ENCODE peak calls at places on chromosomes 3 and 15, in eight cellular contexts. Q, X, J, M, G, I, W and V are unnamed samples. For H3K9me3 and H3K4me1, the result is how much of the 10 kb centered on the place peaks cover.

GRCh38 chr3:146128939-146129338 is 32.0 kb downstream of the PLOD2 start:
- DNase-seq in Q (no peak), X (no peak), J (no peak), M (no peak), G (no peak), I (no peak), W (no peak), V (no peak)

GRCh38 chr15:99477745-99478525 is 87.8 kb upstream of the MEF2A start:
- DNase-seq in Q (no peak), X (no peak), J (no peak), M (no peak), G (no peak), I (no peak), W (no peak), V (no peak)

GRCh38 chr3:182393151-182393550 is 400.2 kb upstream of the ATP11B start:
- DNase-seq in Q (no peak), X (no peak), J (no peak), M (no peak), G (no peak), I (no peak), W (no peak), V (no peak)

GRCh38 chr3:187286467-187287059 is 5.0 kb downstream of the MASP1 start:
- DNase-seq in Q (no peak), X (peak), J (no peak), M (no peak), G (no peak), I (no peak), W (no peak), V (no peak)

GRCh38 chr3:46700772-46701171 is 420 bp upstream of the TMIE start:
- DNase-seq in Q (no peak), X (no peak), J (no peak), M (no peak), G (peak), I (no peak), W (no peak), V (peak)

GRCh38 chr15:46297766-46298165 is 662.9 kb downstream of the SQOR start:
- DNase-seq in Q (no peak), X (no peak), J (no peak), M (no peak), G (no peak), I (no peak), W (no peak), V (no peak)

GRCh38 chr3:31364188-31364587 is 168.5 kb upstream of the STT3B start:
- DNase-seq in Q (no peak), X (no peak), J (no peak), M (no peak), G (no peak), I (no peak), W (no peak), V (no peak)

GRCh38 chr15:99320374-99321215 is 69.3 kb downstream of the LRRC28 start:
- DNase-seq in Q (no peak), X (no peak), J (no peak), M (no peak), G (no peak), I (no peak), W (no peak), V (no peak)

GRCh38 chr3:120182613-120183524 is 88.6 kb upstream of the GSK3B start:
- DNase-seq in Q (peak), X (no peak), J (no peak), M (no peak), G (no peak), I (no peak), W (no peak), V (no peak)

GRCh38 chr3:58134468-58134867 is 76.3 kb downstream of the DNASE1L3 start:
- DNase-seq in Q (no peak), X (no peak), J (no peak), M (no peak), G (no peak), I (no peak), W (no peak), V (no peak)

GRCh38 chr3:58657036-58657435 is 9.5 kb downstream of the FAM3D start:
- DNase-seq in Q (no peak), X (no peak), J (no peak), M (no peak), G (no peak), I (no peak), W (no peak), V (no peak)

GRCh38 chr3:9690451-9691450 is 12.9 kb upstream of the CPNE9 start:
- DNase-seq in Q (no peak), X (no peak), J (no peak), M (no peak), G (no peak), I (no peak), W (no peak), V (no peak)

GRCh38 chr15:46413799-46414198 is 779.0 kb downstream of the SQOR start:
- DNase-seq in Q (no peak), X (no peak), J (no peak), M (no peak), G (no peak), I (no peak), W (no peak), V (no peak)

GRCh38 chr3:43797794-43798193 is 107.1 kb downstream of the ABHD5 start:
- DNase-seq in Q (no peak), X (no peak), J (no peak), M (no peak), G (no peak), I (no peak), W (no peak), V (no peak)

GRCh38 chr15:45668386-45668785 is 33.6 kb downstream of the SQOR start:
- DNase-seq in Q (no peak), X (no peak), J (no peak), M (no peak), G (no peak), I (no peak), W (no peak), V (no peak)

GRCh38 chr3:138624518-138624917 is 15.9 kb downstream of the FAIM start:
- DNase-seq in Q (no peak), X (no peak), J (no peak), M (no peak), G (no peak), I (no peak), W (no peak), V (no peak)
- TF ChIP-seq CTCF in Q (no peak), X (no peak), J (no peak), M (no peak), G (no peak), I (no peak), W (no peak), V (no peak)

GRCh38 chr3:75782506-75782905 is 2.8 kb downstream of the ZNF717 start:
- DNase-seq in Q (no peak), X (no peak), J (no peak), M (no peak), G (no peak), I (no peak), W (no peak), V (no peak)

DNA sequence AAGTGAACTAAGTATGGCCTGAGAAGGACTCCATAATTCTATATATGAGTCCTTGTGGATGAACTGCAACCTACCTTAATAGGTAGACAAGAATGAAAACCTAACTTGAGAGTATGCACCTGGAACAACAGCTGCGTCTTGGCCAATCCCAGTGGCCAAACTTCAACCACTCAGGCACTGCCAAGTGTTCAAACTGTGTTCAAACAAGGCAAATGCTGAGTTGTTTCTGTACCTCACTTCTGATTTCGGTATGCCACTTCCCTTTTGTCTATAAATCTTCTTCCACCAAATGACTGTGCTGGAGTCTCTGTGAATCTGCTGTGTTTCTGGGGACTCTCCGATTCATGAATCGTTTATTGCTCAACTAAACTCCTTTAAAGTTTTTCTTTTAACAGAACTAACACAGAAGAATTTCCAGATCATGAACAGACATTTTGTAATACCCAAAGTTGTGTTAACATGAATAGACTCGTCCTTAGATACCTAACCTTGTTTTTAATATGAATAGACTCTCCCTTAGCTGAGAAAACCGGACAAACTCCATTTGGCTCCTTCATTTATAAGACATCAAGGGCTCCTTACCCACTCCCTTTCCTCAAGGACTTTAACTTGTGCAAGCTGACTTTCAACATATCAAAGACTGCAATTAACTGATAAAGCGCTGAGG is 4.1 kb downstream of the ZNF717 start:
- DNase-seq in Q (no peak), X (no peak), J (no peak), M (no peak), G (no peak), I (no peak), W (no peak), V (no peak)
- H3K9me3 ChIP-seq in Q (under half), X (under half), J (under half), M (under half), G (under half), I (under half), W (under half), V (under half)

DNA sequence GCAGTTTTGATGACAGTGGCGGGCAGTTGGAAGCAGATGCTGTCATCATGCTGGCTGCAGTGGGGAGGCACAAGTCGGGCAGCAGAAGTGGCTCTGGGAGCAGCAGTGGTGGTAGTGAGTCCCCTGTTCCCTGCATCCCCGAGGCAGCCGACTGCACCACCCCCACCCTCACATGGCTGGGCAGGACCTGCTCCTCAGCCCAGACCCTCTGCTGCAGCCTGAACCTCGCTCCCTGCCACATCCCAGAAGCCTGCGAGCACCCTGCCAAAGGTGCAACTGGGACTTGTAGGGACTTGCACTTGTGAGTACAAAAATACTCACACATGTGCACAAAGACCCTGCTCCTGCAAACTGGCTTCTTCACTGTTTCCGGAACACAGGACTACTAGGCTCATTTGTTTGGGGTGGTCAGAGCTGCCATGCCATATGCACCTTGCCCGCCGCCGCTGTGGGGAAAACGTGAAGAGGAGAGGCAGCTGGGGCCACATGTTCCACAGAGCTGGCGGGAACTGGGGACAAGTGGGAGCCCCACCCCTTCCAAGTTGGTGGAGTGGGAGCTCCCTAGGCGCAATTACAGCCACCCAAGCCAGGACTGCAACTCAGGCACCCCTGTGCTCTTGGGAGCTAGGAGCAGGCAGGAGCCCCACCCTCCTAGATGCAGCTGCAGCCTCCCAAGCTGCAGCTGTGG is 2.2 kb downstream of the JMJD7 start:
- DNase-seq in Q (no peak), X (no peak), J (no peak), M (no peak), G (peak), I (no peak), W (no peak), V (no peak)
- H3K4me1 ChIP-seq in Q (under half), X (under half), J (under half), M (under half), G (under half), I (under half), W (under half), V (under half)

DNA sequence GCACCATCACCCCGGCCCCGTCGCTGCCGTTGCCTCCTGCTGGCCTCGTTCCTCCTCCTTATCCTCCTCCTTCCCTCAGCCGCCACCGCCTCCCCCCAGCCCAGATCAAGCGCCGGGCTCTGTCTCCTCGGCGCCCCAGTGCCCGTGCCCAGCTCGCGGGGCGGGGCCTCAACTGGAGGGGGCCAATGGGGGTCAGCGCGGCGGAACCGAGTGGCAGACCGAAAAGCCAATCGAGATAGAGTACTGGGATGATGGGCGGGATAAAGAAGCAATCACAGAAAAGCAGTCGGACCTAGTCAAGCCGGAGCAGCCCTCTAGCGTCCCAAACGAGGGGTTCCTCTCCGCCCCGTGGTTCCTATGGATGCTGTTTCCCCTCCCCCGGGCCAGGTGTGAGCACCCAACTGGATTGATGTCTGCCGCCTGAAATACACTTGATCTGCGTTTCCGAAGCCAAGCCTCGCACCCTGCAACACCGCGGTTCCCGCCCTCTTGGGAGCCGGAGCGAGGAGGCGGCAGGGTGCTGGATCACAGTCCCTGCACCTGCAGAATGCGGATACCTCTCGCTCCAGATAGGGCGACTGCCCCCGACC is at the start of gene FRMD5:
- DNase-seq in Q (peak), X (peak), J (peak), M (peak), G (peak), I (peak), W (peak), V (peak)
- TF ChIP-seq CTCF in Q (peak), X (peak), J (peak), M (peak), G (no peak), I (peak), W (peak), V (no peak)